ENCODE peak calls at places on chromosome 10, in five cellular contexts. R, Z, Y, N and E are unnamed samples.

GRCh38 chr10:79355420-79356010 is 8.2 kb downstream of the PPIF start:
- DNase-seq in R (no peak), Z (no peak), Y (no peak), N (no peak), E (no peak)

GRCh38 chr10:47025540-47026300 is 114.5 kb downstream of the PTPN20 start:
- DNase-seq in R (peak), Z (no peak), Y (no peak), N (peak), E (peak)

GRCh38 chr10:75230600-75231038 is 5.1 kb downstream of the COMTD1 start:
- DNase-seq in R (peak), Z (peak), Y (peak), N (peak), E (peak)

GRCh38 chr10:98045785-98046389 is 15.5 kb upstream of the CRTAC1 start:
- DNase-seq in R (peak), Z (peak), Y (peak), N (peak), E (peak)

GRCh38 chr10:98131615-98132014 is 2.8 kb upstream of the R3HCC1L start:
- DNase-seq in R (no peak), Z (no peak), Y (no peak), N (no peak), E (no peak)

GRCh38 chr10:118246340-118247247 is 95.5 kb downstream of the FAM204A start:
- DNase-seq in R (no peak), Z (no peak), Y (no peak), N (no peak), E (no peak)

GRCh38 chr10:93815304-93816091 is 57.8 kb downstream of the LGI1 start:
- DNase-seq in R (no peak), Z (no peak), Y (no peak), N (no peak), E (no peak)

GRCh38 chr10:124616040-124616835 is 127.9 kb downstream of the FAM53B start:
- DNase-seq in R (no peak), Z (no peak), Y (no peak), N (no peak), E (no peak)

GRCh38 chr10:18699849-18700554 is 40.8 kb downstream of the ARL5B start:
- DNase-seq in R (no peak), Z (no peak), Y (no peak), N (no peak), E (no peak)

GRCh38 chr10:103853428-103854264 is 1.7 kb downstream of the SH3PXD2A start:
- DNase-seq in R (no peak), Z (no peak), Y (no peak), N (no peak), E (no peak)

GRCh38 chr10:93541402-93542357 is 24.8 kb upstream of the FFAR4 start:
- DNase-seq in R (peak), Z (peak), Y (peak), N (peak), E (no peak)

GRCh38 chr10:101055416-101055815 is 6.4 kb upstream of the KAZALD1 start:
- DNase-seq in R (no peak), Z (no peak), Y (no peak), N (no peak), E (no peak)
- TF ChIP-seq CTCF in R (peak), Z (no peak), Y (no peak), N (no peak), E (no peak)

GRCh38 chr10:78335691-78336401 is 302.2 kb downstream of the RPS24 start:
- DNase-seq in R (no peak), Z (peak), Y (peak), N (peak), E (no peak)
- H3K27ac ChIP-seq in R (no peak), Z (no peak), Y (peak), N (no peak), E (no peak)

DNA sequence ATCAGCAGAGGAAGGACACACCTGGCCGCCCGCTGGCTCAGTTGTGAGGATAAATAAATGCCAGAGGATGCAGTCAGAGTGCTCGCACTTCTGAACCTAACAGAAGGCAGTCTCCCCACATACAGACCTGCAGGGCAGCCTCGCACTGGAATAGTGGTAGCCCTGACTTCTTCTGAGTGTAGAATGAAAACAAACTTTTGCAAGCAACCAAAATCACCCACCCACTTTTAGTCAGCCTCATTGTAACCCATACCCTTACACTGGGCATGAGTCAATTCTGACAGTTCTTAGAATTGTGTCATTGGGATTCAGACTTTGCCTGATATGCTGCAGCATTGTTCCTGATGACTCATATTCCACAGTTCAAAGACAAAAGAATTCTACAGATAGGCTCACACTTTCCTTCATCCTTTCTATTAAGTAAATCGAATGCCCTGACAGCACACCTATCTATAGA is 167.0 kb upstream of the CDK1 start:
- DNase-seq in R (peak), Z (no peak), Y (no peak), N (no peak), E (no peak)
- H3K4me3 ChIP-seq in R (no peak), Z (no peak), Y (no peak), N (no peak), E (no peak)

DNA sequence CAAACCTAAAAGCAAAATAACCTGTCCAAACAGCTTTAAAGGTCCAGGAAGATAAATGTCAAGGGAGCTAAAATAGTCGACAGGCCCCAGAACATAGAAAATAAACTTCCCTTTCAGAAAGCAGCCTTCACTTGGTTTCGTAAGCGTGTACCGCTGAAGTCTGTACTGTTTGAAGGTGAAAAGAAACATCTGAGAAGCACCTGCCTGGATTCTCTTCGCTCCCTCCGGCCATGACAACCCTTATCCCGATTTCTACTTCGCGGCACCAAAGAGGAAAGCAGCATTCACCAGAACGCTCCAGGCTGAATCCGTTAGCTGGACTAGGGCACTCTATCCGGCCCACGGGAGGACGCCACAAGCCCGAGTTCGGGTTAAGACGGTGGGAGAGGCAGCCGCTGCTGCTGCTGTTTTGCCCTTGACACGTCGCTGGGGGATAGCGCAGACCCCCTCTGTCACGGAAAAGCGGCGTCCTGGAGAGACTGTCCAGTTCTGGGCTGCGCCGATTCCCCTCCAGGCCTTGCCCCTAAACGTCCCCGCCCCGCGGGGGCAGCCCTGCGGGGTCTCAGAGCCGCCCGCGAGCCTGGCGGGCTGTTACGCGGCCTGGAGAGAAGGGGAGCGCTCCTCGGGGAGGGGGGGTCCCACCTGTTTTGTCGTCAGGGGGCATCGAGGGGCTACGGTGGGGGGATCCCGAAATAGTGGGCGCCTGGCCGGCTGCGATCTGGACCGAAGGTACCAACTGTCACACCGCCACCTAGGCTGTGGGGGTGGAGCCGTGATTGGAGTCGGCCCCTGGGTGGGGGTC is 1.1 kb downstream of the SGMS1 start:
- DNase-seq in R (peak), Z (peak), Y (peak), N (peak), E (peak)
- TF ChIP-seq CTCF in R (no peak), Z (no peak), Y (no peak), N (no peak), E (no peak)

GRCh38 chr10:5148678-5149032 is 36.3 kb downstream of the AKR1C8 start:
- DNase-seq in R (no peak), Z (no peak), Y (no peak), N (no peak), E (no peak)

GRCh38 chr10:5151076-5151475 is 33.9 kb downstream of the AKR1C8 start:
- DNase-seq in R (no peak), Z (no peak), Y (no peak), N (no peak), E (no peak)

GRCh38 chr10:5146920-5147254 is 38.1 kb downstream of the AKR1C8 start:
- DNase-seq in R (no peak), Z (no peak), Y (no peak), N (no peak), E (no peak)

GRCh38 chr10:5147255-5147980 is 37.5 kb downstream of the AKR1C8 start:
- DNase-seq in R (no peak), Z (peak), Y (no peak), N (no peak), E (no peak)

GRCh38 chr10:5147981-5148677 is 36.8 kb downstream of the AKR1C8 start:
- DNase-seq in R (no peak), Z (peak), Y (no peak), N (no peak), E (no peak)
- H3K27ac ChIP-seq in R (no peak), Z (peak), Y (no peak), N (no peak), E (no peak)

GRCh38 chr10:17200035-17200884 is 1.2 kb downstream of the TRDMT1 start:
- DNase-seq in R (peak), Z (no peak), Y (no peak), N (no peak), E (no peak)
- H3K4me3 ChIP-seq in R (peak), Z (peak), Y (peak), N (peak), E (peak)

DNA sequence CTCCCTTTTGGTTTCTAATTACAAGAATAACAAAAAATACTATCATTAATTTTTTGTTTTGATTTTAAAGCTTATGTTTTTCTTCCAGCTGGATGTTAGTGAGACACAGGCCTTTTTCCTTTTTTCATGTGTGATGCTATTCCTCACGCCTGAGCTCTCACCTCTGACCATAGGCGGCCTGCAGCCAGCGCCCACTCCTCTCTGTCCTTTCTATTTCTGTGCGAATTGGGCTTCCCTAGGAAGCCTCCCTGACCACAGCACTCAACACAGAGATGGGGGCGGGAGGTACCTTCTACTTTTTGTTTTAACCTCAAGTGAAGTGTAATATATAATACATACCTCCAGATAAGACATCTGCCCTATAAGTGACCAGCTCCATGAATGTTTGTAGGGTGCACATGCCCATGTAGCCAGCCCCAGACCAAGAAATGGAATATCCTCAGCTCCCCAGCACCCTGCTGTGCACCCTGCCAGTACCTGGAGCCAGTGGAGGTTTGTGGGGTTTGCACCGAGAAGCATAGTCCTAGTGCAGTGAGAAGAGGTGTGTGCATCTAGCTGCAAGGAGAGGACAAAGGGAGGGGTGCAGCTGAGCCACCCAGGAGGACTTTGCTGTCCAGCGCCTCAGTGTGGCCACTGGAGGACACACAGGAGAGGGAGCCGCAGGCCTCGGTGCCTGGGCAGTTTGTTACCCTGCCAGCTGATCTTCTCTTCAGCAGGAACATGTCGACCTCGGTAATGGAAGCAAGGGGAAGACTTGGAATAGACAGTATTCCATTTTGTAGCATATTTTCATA is 38.5 kb downstream of the BNIP3 start:
- DNase-seq in R (peak), Z (peak), Y (no peak), N (no peak), E (no peak)
- TF ChIP-seq CTCF in R (peak), Z (peak), Y (no peak), N (peak), E (peak)

GRCh38 chr10:110528224-110528997 is 30.7 kb downstream of the DUSP5 start:
- DNase-seq in R (peak), Z (no peak), Y (no peak), N (no peak), E (no peak)
- H3K27ac ChIP-seq in R (no peak), Z (no peak), Y (no peak), N (no peak), E (no peak)

DNA sequence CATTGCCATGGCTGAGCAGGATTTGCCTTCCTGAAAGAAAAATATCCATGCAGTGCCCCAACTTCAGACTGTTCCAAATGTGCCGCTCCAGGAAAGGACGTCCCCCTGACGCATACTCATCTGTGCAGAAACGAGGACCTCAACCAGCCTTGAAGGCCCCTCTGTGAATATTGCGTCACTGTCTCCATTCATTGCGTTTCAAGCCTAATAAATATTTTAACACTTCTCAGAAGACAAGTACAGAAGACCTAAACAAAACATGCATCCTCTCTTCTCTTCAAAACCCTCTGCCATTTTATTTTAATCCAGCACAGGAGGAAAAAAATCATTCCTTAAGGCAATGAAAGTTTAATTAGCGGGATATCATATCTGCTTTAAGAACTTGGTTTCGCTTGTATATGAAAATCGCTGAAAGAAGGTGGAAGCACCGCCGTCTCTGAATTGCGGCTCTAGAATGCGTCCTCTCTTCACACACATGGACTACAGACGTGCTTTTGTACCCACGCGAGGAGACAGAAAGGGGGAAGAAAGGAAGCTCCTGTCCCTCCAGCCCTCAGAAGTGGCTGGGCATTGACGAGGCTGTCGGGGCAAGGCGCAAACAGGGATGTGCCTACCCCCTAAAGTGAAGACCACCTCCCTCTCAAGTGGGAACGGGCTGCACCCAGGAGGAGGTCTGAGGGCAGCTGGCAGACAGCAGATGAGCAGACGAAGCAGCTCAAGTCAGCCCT is 36.8 kb downstream of the RGS10 start:
- DNase-seq in R (no peak), Z (no peak), Y (no peak), N (no peak), E (no peak)
- H3K4me3 ChIP-seq in R (no peak), Z (no peak), Y (no peak), N (no peak), E (no peak)